ENCODE peak calls at places on chromosomes 3 and 15, in eight cellular contexts. W is mesenchymal stem cell; R is activated effector memory CD4-positive, alpha-beta T cell treated with anti-CD3 and anti-CD28 coated beads, Interleukin-2, amount 50 U/mL, for 16 hours; D is aorta; L is uterus; Q is stimulated activated CD8-positive, alpha-beta memory T cell treated with anti-CD3 and anti-CD28 coated beads, Interleukin-12 subunit alpha, Interleukin-12 subunit beta, amount 100 ng/mL, for 4 hours; A is activated T-cell treated with anti-CD3 and anti-CD28 coated beads, Interleukin-2, amount 50 U/mL, for 72 hours; E is GM12891. T is an unnamed sample.
A peak's percentile ranks its signal among the peaks of the same experiment; 100 is the strongest.

GRCh38 chr3:39056151-39056550 is 4.3 kb downstream of the WDR48 start:
- DNase-seq in Q (no peak), L (no peak), D (no peak), R (no peak), A (no peak), W (no peak), E (no peak), T (no peak)

GRCh38 chr3:174710622-174711021 is 148.5 kb upstream of the NAALADL2 start:
- DNase-seq in E (no peak), L (no peak), D (no peak), Q (no peak), A (no peak), W (peak; percentile 6), R (no peak), T (no peak)

GRCh38 chr3:168051579-168052183 is 44.0 kb downstream of the GOLIM4 start:
- DNase-seq in E (no peak), R (no peak), W (peak; percentile 75), A (no peak), D (no peak), L (no peak), Q (no peak), T (no peak)

GRCh38 chr3:105527949-105528348 is 161.2 kb downstream of the ALCAM start:
- DNase-seq in W (no peak), R (no peak), Q (no peak), A (peak; percentile 35), L (no peak), E (no peak), D (no peak), T (no peak)

GRCh38 chr3:51340311-51340829 is 44.7 kb upstream of the MANF start:
- DNase-seq in R (no peak), E (no peak), Q (no peak), W (peak; percentile 92), A (no peak), L (no peak), D (peak; percentile 58), T (no peak)

GRCh38 chr15:30962079-30962478 is 29.3 kb downstream of the MTMR10 start:
- DNase-seq in D (no peak), Q (no peak), A (no peak), R (no peak), W (no peak), E (no peak), L (no peak), T (no peak)

GRCh38 chr15:53644681-53645080 is 114.8 kb downstream of the WDR72 start:
- DNase-seq in D (no peak), Q (no peak), W (no peak), A (no peak), L (no peak), R (no peak), E (no peak), T (no peak)

GRCh38 chr3:126431103-126431534 is 36.4 kb downstream of the CFAP100 start:
- DNase-seq in R (no peak), A (no peak), D (no peak), E (no peak), W (no peak), L (no peak), Q (no peak), T (no peak)

GRCh38 chr3:196688349-196688748 is 23.7 kb downstream of the CEP19 start:
- DNase-seq in D (peak; percentile 70), W (peak; percentile 81), E (no peak), L (peak; percentile 36), Q (no peak), A (no peak), R (no peak), T (no peak)

GRCh38 chr3:8405144-8405543 is 96.5 kb upstream of the LMCD1 start:
- DNase-seq in Q (no peak), E (no peak), W (no peak), L (no peak), A (no peak), D (no peak), R (no peak), T (no peak)

T was measured in activated CD4-positive, alpha-beta T cell treated with anti-CD3 and anti-CD28 coated beads for 4 hours.